ENCODE peak calls at places on chromosomes 16 and 17, in nine cellular contexts. T is activated naive CD4-positive, alpha-beta T cell; M is amniotic stem cell; G is NCI-H446; E is hepatic stellate cell; Y is T-helper 9 cell; X is mucosa of descending colon; Z is T-cell; B is GM13976. L is an unnamed sample.

GRCh38 chr17:77217566-77217965 is 76.8 kb downstream of the SEC14L1 start:
- DNase-seq in M (no peak), B (no peak), Y (no peak), T (no peak), E (no peak), G (peak; percentile 59), Z (no peak), X (no peak), L (no peak)

GRCh38 chr17:78168906-78169793 is 769 bp downstream of the SYNGR2 start:
- DNase-seq in T (no peak), Y (peak; percentile 65), G (peak; percentile 61), B (peak; percentile 75), M (peak; percentile 24), X (peak; percentile 88), E (peak; percentile 85), Z (peak; percentile 31), L (peak; percentile 38)

GRCh38 chr17:60391419-60392041 is 403 bp downstream of the USP32 start:
- DNase-seq in Z (no peak), M (no peak), Y (no peak), T (no peak), X (no peak), B (no peak), G (no peak), E (peak; percentile 71), L (peak; percentile 39)

GRCh38 chr16:54193656-54194007 is 93.0 kb downstream of the IRX3 start:
- DNase-seq in T (no peak), E (peak; percentile 70), X (peak; percentile 71), Y (no peak), Z (no peak), M (peak; percentile 4), G (peak; percentile 65), B (peak; percentile 81), L (peak; percentile 65)

GRCh38 chr17:68542698-68543463 is 30.7 kb downstream of the PRKAR1A start:
- DNase-seq in E (no peak), B (no peak), Y (no peak), G (no peak), X (no peak), Z (no peak), T (no peak), M (no peak), L (no peak)

GRCh38 chr17:71188811-71189492 is 931.9 kb upstream of the SOX9 start:
- DNase-seq in E (peak; percentile 29), B (no peak), G (no peak), Y (no peak), Z (no peak), X (no peak), M (no peak), T (no peak), L (no peak)

GRCh38 chr17:42329025-42329976 is 41.0 kb downstream of the STAT5A start:
- DNase-seq in X (peak; percentile 40), G (no peak), Z (no peak), B (no peak), E (peak; percentile 36), Y (no peak), T (no peak), M (peak; percentile 57), L (no peak)

GRCh38 chr16:2019919-2020831 is 590 bp downstream of the NPW start:
- DNase-seq in B (no peak), E (no peak), M (no peak), T (no peak), X (no peak), Y (no peak), Z (no peak), G (no peak), L (no peak)

GRCh38 chr17:8905256-8905778 is 37.8 kb upstream of the PIK3R6 start:
- DNase-seq in E (no peak), X (no peak), G (no peak), B (no peak), M (no peak), Z (no peak), T (no peak), Y (no peak), L (no peak)

GRCh38 chr16:5604770-5605169 is 507.2 kb upstream of the EEF2KMT start:
- DNase-seq in Y (no peak), X (peak; percentile 13), E (no peak), B (no peak), M (no peak), T (no peak), G (peak; percentile 8), Z (no peak), L (no peak)

GRCh38 chr17:59115474-59115873 is 8.8 kb upstream of the TRIM37 start:
- DNase-seq in B (no peak), G (no peak), X (no peak), Y (no peak), M (no peak), T (no peak), Z (no peak), E (no peak), L (no peak)

GRCh38 chr16:69012906-69013305 is 92.5 kb upstream of the HAS3 start:
- DNase-seq in T (no peak), Y (no peak), B (no peak), E (no peak), X (no peak), G (no peak), M (no peak), Z (no peak), L (no peak)

GRCh38 chr17:65567566-65567965 is 6.1 kb upstream of the AXIN2 start:
- DNase-seq in B (no peak), Y (no peak), E (no peak), T (no peak), G (no peak), M (no peak), X (no peak), Z (no peak), L (no peak)

GRCh38 chr17:2924211-2924610 is 128.0 kb downstream of the RAP1GAP2 start:
- DNase-seq in M (no peak), E (no peak), T (no peak), X (no peak), Y (no peak), G (no peak), Z (no peak), B (no peak), L (no peak)

GRCh38 chr16:8063151-8063550 is 527.2 kb downstream of the TMEM114 start:
- DNase-seq in B (no peak), X (no peak), Z (no peak), M (no peak), G (no peak), T (no peak), E (no peak), Y (no peak), L (no peak)

GRCh38 chr17:30278032-30278431 is 13.7 kb downstream of the BLMH start:
- DNase-seq in T (no peak), X (peak; percentile 20), G (peak; percentile 34), Y (no peak), E (no peak), M (no peak), B (no peak), Z (no peak), L (no peak)

GRCh38 chr16:56340416-56340815 is 84.9 kb downstream of the AMFR start:
- DNase-seq in T (no peak), X (no peak), Y (no peak), B (no peak), E (no peak), Z (no peak), M (no peak), G (no peak), L (no peak)

GRCh38 chr17:40316571-40317344 is 7.8 kb downstream of the RARA start:
- DNase-seq in X (no peak), E (peak; percentile 90), B (no peak), G (no peak), T (no peak), M (no peak), Y (no peak), Z (no peak), L (no peak)

GRCh38 chr16:4332083-4332482 is 16.2 kb downstream of the GLIS2 start:
- DNase-seq in Z (no peak), Y (no peak), M (no peak), T (no peak), X (no peak), E (no peak), B (no peak), G (no peak), L (no peak)

GRCh38 chr16:30473231-30474061 is 904 bp downstream of the ITGAL start:
- DNase-seq in G (no peak), Z (no peak), T (no peak), Y (peak; percentile 36), M (no peak), X (no peak), E (no peak), B (peak; percentile 73), L (no peak)

GRCh38 chr17:81477173-81477572 is 35.4 kb downstream of the ACTG1 start:
- DNase-seq in M (no peak), X (no peak), B (no peak), G (no peak), Z (no peak), E (no peak), Y (no peak), T (no peak), L (no peak)

GRCh38 chr17:7849185-7850117 is 5.4 kb upstream of the TMEM88 start:
- DNase-seq in T (no peak), Z (no peak), Y (no peak), G (no peak), B (no peak), X (peak; percentile 11), M (no peak), E (no peak), L (no peak)

GRCh38 chr16:22313141-22313781 is 16.1 kb downstream of the POLR3E start:
- DNase-seq in M (no peak), T (no peak), Y (no peak), Z (no peak), G (no peak), X (no peak), E (no peak), B (no peak), L (no peak)

GRCh38 chr17:4903051-4903818 is at the start of gene CHRNE:
- DNase-seq in Y (peak; percentile 68), E (no peak), Z (peak; percentile 57), T (peak; percentile 50), B (peak; percentile 69), G (peak; percentile 68), M (peak; percentile 46), X (peak; percentile 95), L (peak; percentile 96)

GRCh38 chr16:17270683-17271109 is 200.1 kb downstream of the XYLT1 start:
- DNase-seq in B (no peak), T (no peak), X (peak; percentile 69), G (no peak), M (no peak), E (no peak), Z (no peak), Y (no peak), L (no peak)

GRCh38 chr17:79835953-79836951 is 3.0 kb downstream of the CBX4 start:
- DNase-seq in M (no peak), B (no peak), T (no peak), Y (no peak), X (peak; percentile 93), G (no peak), E (no peak), Z (no peak), L (no peak)

GRCh38 chr17:44496815-44497214 is 6.4 kb downstream of the GPATCH8 start:
- DNase-seq in X (no peak), G (no peak), T (no peak), M (no peak), Z (no peak), E (no peak), Y (no peak), B (no peak), L (no peak)

GRCh38 chr16:22687031-22687530 is 126.9 kb upstream of the HS3ST2 start:
- DNase-seq in X (no peak), Z (no peak), M (no peak), E (no peak), G (no peak), T (no peak), Y (no peak), B (no peak), L (no peak)

GRCh38 chr17:64005734-64006167 is 7.6 kb downstream of the PRR29 start:
- DNase-seq in E (no peak), G (peak; percentile 36), Z (no peak), X (peak; percentile 42), M (no peak), B (no peak), T (no peak), Y (no peak), L (no peak)

GRCh38 chr17:60720763-60721531 is 43.3 kb downstream of the BCAS3 start:
- DNase-seq in E (peak; percentile 50), X (peak; percentile 70), G (peak; percentile 69), Z (no peak), Y (peak; percentile 1), M (peak; percentile 58), T (no peak), B (peak; percentile 63), L (no peak)

GRCh38 chr17:39450051-39450450 is 1.0 kb downstream of the MED1 start:
- DNase-seq in G (no peak), X (no peak), M (no peak), Y (no peak), Z (no peak), T (no peak), E (no peak), B (no peak), L (no peak)